ENCODE peak calls at places on chromosomes 6 and 20, in nine cellular contexts. Q is choroid plexus epithelial cell; J is mammary epithelial cell; U is GM12865; V is GM06990; E is cardiac muscle cell; P is CD4-positive, alpha-beta memory T cell; F is iPS DF 6.9; X is epithelial cell of esophagus. S is an unnamed sample.

GRCh38 chr6:43444036-43444435 is 11.3 kb downstream of the DLK2 start:
- DNase-seq in J (no peak), F (no peak), U (no peak), E (no peak), V (no peak), X (no peak), P (no peak), Q (peak; percentile 23), S (no peak)

GRCh38 chr6:44011350-44011925 is 115.8 kb downstream of the MRPL14 start:
- DNase-seq in F (no peak), J (no peak), X (no peak), Q (no peak), E (no peak), V (no peak), U (no peak), P (no peak), S (peak; percentile 43)

GRCh38 chr20:8693709-8694108 is 375.2 kb upstream of the PLCB4 start:
- DNase-seq in U (no peak), X (peak; percentile 27), J (peak; percentile 1), E (peak; percentile 30), V (no peak), F (no peak), P (no peak), Q (peak; percentile 37), S (peak; percentile 90)

GRCh38 chr6:47047479-47048411 is 5.6 kb upstream of the ADGRF1 start:
- DNase-seq in Q (peak; percentile 91), U (peak; percentile 69), E (peak; percentile 80), V (peak; percentile 29), X (peak; percentile 86), F (peak; percentile 76), P (no peak), J (peak; percentile 75), S (peak; percentile 72)

GRCh38 chr6:108916026-108916689 is 67.9 kb downstream of the ARMC2 start:
- DNase-seq in F (no peak), X (peak; percentile 81), J (no peak), E (no peak), Q (no peak), P (no peak), V (no peak), U (no peak), S (no peak)

GRCh38 chr20:34017610-34018009 is 23.9 kb downstream of the RALY start:
- DNase-seq in V (no peak), Q (peak; percentile 74), J (peak; percentile 96), F (no peak), E (peak; percentile 47), U (no peak), X (peak; percentile 96), P (no peak), S (peak; percentile 92)

GRCh38 chr6:52304917-52305316 is 20.4 kb upstream of the MCM3 start:
- DNase-seq in V (no peak), P (no peak), X (no peak), F (no peak), E (peak; percentile 56), Q (peak; percentile 64), U (peak; percentile 74), J (no peak), S (peak; percentile 73)

GRCh38 chr6:153989989-153990388 is 49.1 kb upstream of the OPRM1 start:
- DNase-seq in V (no peak), E (no peak), U (no peak), Q (no peak), X (no peak), J (no peak), P (no peak), F (no peak), S (no peak)

GRCh38 chr6:20605581-20605980 is 71.3 kb downstream of the CDKAL1 start:
- DNase-seq in J (peak; percentile 8), Q (no peak), F (no peak), X (peak; percentile 53), U (no peak), P (no peak), E (peak; percentile 15), V (no peak), S (peak; percentile 52)

GRCh38 chr6:106556368-106556960 is 72.8 kb downstream of the RTN4IP1 start:
- DNase-seq in P (peak; percentile 45), J (no peak), X (no peak), Q (peak; percentile 73), E (peak; percentile 54), V (no peak), U (no peak), F (no peak), S (peak; percentile 55)

DNA sequence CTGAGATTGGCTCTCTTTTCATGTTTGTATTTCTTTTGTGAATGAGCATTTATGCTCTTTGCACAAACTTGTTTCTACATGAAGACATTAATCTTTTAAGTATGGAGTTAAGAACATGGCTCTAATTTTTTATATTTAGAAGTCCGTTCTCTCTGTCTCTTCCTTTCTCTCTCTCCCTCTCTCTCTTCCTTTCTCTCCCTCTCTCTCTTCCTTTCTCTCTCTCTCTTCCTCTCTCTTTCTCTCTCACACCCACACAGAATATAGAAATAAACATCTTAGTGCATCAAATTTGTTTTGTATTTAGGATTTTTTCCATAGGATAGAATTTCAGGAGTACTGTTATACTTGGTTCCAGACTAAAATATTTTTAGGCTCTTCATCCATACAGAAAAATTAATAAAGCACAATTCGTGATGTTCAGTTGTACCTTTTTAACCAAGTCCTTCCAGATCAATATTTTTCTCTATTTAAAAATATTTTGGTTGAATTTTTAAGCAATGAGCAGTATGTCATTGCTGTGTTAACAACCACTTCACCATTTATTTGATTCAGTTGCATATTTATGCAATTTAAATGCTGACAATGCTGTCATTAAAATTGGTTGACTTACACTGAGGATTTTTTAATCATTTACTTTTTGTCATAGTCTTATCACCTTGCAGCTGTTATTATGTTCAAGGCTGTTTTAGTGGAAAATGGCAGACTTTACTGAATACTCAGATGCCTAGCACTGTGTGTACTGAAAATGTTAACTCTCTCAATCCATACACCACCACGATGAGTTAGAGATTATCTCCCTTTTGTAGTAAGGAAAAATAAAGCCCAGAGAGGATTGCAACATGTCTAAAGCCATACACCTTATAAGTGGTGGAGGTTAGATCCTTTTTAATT is 112.4 kb upstream of the MAP7 start:
- DNase-seq in F (no peak), X (no peak), P (no peak), Q (no peak), E (no peak), J (no peak), U (no peak), V (no peak), S (no peak)
- H3K4me3 ChIP-seq in F (no peak overlapping the region), X (no peak overlapping the region), P (no peak overlapping the region), Q (no peak overlapping the region), E (no peak overlapping the region), J (no peak overlapping the region), U (no peak overlapping the region), V (no peak overlapping the region), S (no peak overlapping the region)

GRCh38 chr6:27542485-27542884 is 69.6 kb upstream of the ZNF184 start:
- DNase-seq in V (no peak), P (no peak), E (no peak), U (no peak), F (no peak), X (no peak), J (no peak), Q (no peak), S (no peak)

GRCh38 chr6:27546522-27546921 is 73.6 kb upstream of the ZNF184 start:
- DNase-seq in U (no peak), X (no peak), P (no peak), Q (no peak), V (no peak), J (no peak), E (no peak), F (no peak), S (no peak)

GRCh38 chr6:27547157-27548075 is 74.5 kb upstream of the ZNF184 start:
- DNase-seq in V (no peak), Q (peak; percentile 77), F (no peak), J (peak; percentile 71), P (no peak), E (peak; percentile 67), U (peak; percentile 81), X (peak; percentile 61), S (peak; percentile 59)

GRCh38 chr6:27544612-27545260 is 71.8 kb upstream of the ZNF184 start:
- DNase-seq in Q (peak; percentile 24), E (no peak), U (no peak), F (no peak), X (no peak), P (no peak), J (no peak), V (no peak), S (peak; percentile 7)

GRCh38 chr6:27545271-27546046 is 72.6 kb upstream of the ZNF184 start:
- DNase-seq in X (peak; percentile 88), P (no peak), E (peak; percentile 66), J (peak; percentile 93), U (peak; percentile 91), Q (peak; percentile 79), F (no peak), V (peak; percentile 84), S (peak; percentile 47)
- H3K4me3 ChIP-seq in X (peak overlapping the region; percentile 54), P (no peak overlapping the region), E (peak overlapping the region; percentile 27), J (peak overlapping the region; percentile 60), U (peak overlapping the region; percentile 29), Q (peak overlapping the region; percentile 54), F (peak overlapping the region; percentile 90), V (peak overlapping the region; percentile 12), S (peak overlapping the region; percentile 68)

GRCh38 chr6:6749791-6750434 is 161.4 kb downstream of the LY86 start:
- DNase-seq in V (no peak), Q (peak; percentile 91), F (no peak), E (peak; percentile 89), X (peak; percentile 84), J (peak; percentile 43), P (no peak), U (no peak), S (peak; percentile 95)
- H3K4me3 ChIP-seq in V (no peak overlapping the region), Q (peak overlapping the region; percentile 39), F (no peak overlapping the region), E (no peak overlapping the region), X (no peak overlapping the region), J (no peak overlapping the region), P (no peak overlapping the region), U (no peak overlapping the region), S (peak overlapping the region; percentile 44)

GRCh38 chr6:144660545-144660944 is 375.4 kb downstream of the UTRN start:
- DNase-seq in E (no peak), X (no peak), F (no peak), J (no peak), Q (no peak), U (no peak), V (no peak), P (no peak), S (no peak)

GRCh38 chr6:144657691-144658090 is 372.6 kb downstream of the UTRN start:
- DNase-seq in J (peak; percentile 28), P (no peak), Q (peak; percentile 87), U (no peak), X (peak; percentile 63), F (peak; percentile 61), E (peak; percentile 35), V (no peak), S (no peak)

GRCh38 chr6:144659735-144660246 is 374.7 kb downstream of the UTRN start:
- DNase-seq in J (no peak), Q (no peak), F (no peak), V (no peak), U (no peak), X (no peak), P (no peak), E (no peak), S (no peak)

GRCh38 chr6:144661101-144661806 is 376.1 kb downstream of the UTRN start:
- DNase-seq in X (peak; percentile 56), P (no peak), Q (no peak), U (no peak), V (no peak), F (no peak), J (peak; percentile 72), E (no peak), S (peak; percentile 21)

DNA sequence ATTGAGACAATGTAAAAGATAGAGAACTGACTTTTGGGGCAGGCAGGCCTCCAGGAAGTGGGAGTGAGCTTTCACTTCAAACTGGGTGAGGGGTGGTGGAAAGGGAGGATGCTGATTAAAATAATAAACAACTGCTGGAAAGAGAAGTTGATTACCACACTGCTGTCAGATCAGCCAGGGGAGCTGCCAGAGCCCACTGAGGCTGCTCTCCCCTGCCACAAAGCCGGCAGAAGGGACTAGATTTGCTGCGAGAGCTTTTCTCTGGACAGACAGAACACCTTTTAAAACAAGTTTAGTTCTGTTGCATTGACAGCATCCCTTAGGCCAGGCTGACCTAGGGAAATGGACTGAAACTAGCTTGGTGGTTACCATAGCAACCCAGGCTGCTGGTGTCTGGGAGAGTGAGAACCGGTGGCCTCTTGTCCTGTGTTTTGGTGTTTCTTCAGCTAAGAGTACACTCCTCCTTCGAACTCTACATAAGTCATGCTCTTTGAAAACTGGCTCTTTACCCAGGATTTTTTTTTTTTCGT is 374.1 kb downstream of the UTRN start:
- DNase-seq in F (no peak), U (peak; percentile 45), P (peak; percentile 27), V (no peak), X (no peak), Q (peak; percentile 94), J (no peak), E (peak; percentile 80), S (peak; percentile 39)
- H3K4me3 ChIP-seq in F (no peak overlapping the region), U (no peak overlapping the region), P (no peak overlapping the region), V (no peak overlapping the region), X (no peak overlapping the region), Q (peak overlapping the region; percentile 7), J (no peak overlapping the region), E (no peak overlapping the region), S (no peak overlapping the region)